ENCODE peak calls at places on chromosomes 3 and 15, in five cellular contexts. R, K, N, P and T are unnamed samples.

GRCh38 chr3:13783556-13783955 is 96.3 kb downstream of the WNT7A start:
- DNase-seq in R (no peak), K (no peak), N (no peak), P (no peak), T (no peak)

GRCh38 chr3:182710557-182711157 is 82.6 kb upstream of the ATP11B start:
- DNase-seq in R (no peak), K (no peak), N (peak), P (no peak), T (no peak)

GRCh38 chr15:100972975-100973350 is 53.8 kb downstream of the LRRK1 start:
- DNase-seq in R (no peak), K (no peak), N (no peak), P (no peak), T (no peak)

GRCh38 chr15:35308802-35309201 is 223.7 kb upstream of the NANOGP8 start:
- DNase-seq in R (peak), K (no peak), N (peak), P (peak), T (peak)

GRCh38 chr15:56991017-56991416 is 72.6 kb downstream of the TCF12 start:
- DNase-seq in R (no peak), K (no peak), N (no peak), P (no peak), T (no peak)

GRCh38 chr3:30043156-30043555 is 563.2 kb upstream of the TGFBR2 start:
- DNase-seq in R (no peak), K (no peak), N (no peak), P (no peak), T (no peak)

GRCh38 chr3:23653647-23654525 is 151.9 kb upstream of the UBE2E1 start:
- DNase-seq in R (no peak), K (no peak), N (no peak), P (no peak), T (no peak)

GRCh38 chr3:183490653-183491052 is 62.2 kb upstream of the MCF2L2 start:
- DNase-seq in R (peak), K (no peak), N (peak), P (no peak), T (no peak)

GRCh38 chr3:61719278-61719977 is 158.1 kb downstream of the PTPRG start:
- DNase-seq in R (no peak), K (no peak), N (no peak), P (peak), T (no peak)

GRCh38 chr3:140363801-140364200 is 314.1 kb upstream of the TRIM42 start:
- DNase-seq in R (no peak), K (no peak), N (no peak), P (peak), T (no peak)

GRCh38 chr3:38137615-38138346 is 680 bp upstream of the MYD88 start:
- DNase-seq in R (peak), K (peak), N (no peak), P (no peak), T (no peak)
- TF ChIP-seq CTCF in R (peak), K (peak), N (no peak), P (no peak), T (no peak)

DNA sequence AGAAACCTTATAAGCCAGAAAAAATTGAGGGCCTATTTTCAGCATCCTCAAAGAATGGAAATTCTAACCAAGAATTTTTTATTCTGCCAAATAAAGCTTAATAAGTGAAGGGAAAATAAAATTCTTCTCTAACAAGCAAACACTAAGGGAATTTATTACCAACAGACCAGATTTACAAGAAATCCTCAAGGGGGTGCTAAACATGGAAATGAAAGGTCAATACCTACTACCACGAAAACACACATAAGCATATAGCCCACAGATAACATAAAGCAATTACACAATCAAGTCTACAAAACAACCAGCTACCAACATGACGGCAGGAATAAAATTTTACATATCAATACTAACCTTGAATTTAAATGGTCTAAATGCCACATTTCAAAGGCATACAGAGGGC is 883.5 kb downstream of the SI start:
- DNase-seq in R (no peak), K (no peak), N (no peak), P (no peak), T (no peak)
- TF ChIP-seq CTCF in R (no peak), K (no peak), N (no peak), P (no peak), T (no peak)

GRCh38 chr3:53218136-53218535 is 37.7 kb downstream of the TKT start:
- DNase-seq in R (no peak), K (no peak), N (no peak), P (no peak), T (no peak)
- TF ChIP-seq CTCF in R (no peak), K (no peak), N (no peak), P (no peak), T (no peak)

DNA sequence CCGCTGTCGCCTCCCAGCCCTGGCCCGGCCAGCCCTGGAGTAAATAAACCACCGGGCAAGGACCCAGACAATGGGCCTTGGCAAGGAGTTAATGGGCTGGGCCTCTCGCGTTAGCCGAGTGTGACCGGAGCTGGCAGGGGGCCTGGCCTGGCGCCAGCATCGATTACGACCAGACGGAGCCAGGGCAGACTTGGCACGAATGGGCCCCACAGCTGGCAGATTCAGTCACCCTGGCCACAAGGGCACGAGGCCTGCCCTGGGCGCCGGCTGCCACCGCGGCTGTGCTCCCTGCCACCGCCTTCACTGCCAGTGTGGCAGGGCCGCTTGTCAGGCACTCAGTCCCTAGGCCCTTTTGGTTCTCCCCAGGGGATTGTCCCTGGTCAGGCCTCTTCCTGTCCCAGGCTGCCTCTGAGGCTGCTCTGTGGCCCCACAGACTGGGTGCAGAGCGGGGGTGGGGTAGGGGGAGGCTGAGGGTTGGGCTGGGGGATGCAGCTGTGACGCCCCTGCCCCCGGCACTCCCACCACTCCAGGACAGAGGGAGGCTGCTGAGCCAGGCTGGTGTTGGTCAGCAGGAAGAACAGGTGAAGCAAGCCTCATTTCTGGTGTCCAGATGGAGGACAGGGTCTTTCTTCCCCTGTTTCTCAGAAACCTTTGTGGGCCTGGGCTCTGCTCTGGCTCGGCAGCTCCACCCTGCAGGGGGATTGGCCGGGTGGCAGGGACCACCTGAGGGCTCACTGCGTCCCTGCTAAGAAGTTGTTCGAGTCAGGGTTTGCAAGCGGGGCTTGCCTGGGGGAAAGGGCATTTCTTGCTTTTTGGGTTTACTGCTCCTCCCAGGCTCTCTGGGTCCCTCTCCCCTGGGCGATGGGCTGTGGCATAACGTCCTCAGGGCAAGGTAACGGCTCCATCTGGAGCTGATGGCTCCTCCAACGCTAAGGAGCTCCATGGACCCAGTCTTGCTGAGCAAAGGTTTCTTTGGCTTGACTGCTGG is 30.5 kb upstream of the SRP14 start:
- DNase-seq in R (peak), K (no peak), N (peak), P (peak), T (peak)
- TF ChIP-seq CTCF in R (no peak), K (no peak), N (no peak), P (no peak), T (no peak)